ENCODE peak calls at places on chromosomes 4 and X, in five cellular contexts. One of them, this sample, is unnamed.
A peak's percentile ranks its signal among the peaks of the same experiment; 100 is the strongest.

GRCh38 chrX:13463608-13464007 is 105.8 kb upstream of the EGFL6 start:
- DNase-seq in GM12878: no peak
- DNase-seq in K562: no peak
- DNase-seq in HepG2: no peak
- DNase-seq in H1: no peak
- DNase-seq in this sample: no peak

GRCh38 chr4:138241281-138242075 is 671 bp downstream of the SLC7A11 start:
- DNase-seq in GM12878: no peak
- DNase-seq in K562: peak; percentile 35
- DNase-seq in HepG2: no peak
- DNase-seq in H1: no peak
- DNase-seq in this sample: no peak

GRCh38 chrX:39974228-39974627 is 123.5 kb downstream of the BCOR start:
- DNase-seq in GM12878: no peak
- DNase-seq in K562: no peak
- DNase-seq in HepG2: peak; percentile 24
- DNase-seq in H1: no peak
- DNase-seq in this sample: no peak

GRCh38 chr4:186765138-186765537 is 41.5 kb upstream of the FAT1 start:
- DNase-seq in GM12878: no peak
- DNase-seq in K562: peak; percentile 61
- DNase-seq in HepG2: peak; percentile 73
- DNase-seq in H1: no peak
- DNase-seq in this sample: peak; percentile 31

GRCh38 chrX:109889289-109890006 is 113.5 kb upstream of the TMEM164 start:
- DNase-seq in GM12878: peak; percentile 26
- DNase-seq in K562: no peak
- DNase-seq in HepG2: peak; percentile 21
- DNase-seq in H1: no peak
- DNase-seq in this sample: no peak

GRCh38 chr4:86940176-86940575 is 5.4 kb downstream of the AFF1 start:
- DNase-seq in GM12878: no peak
- DNase-seq in K562: no peak
- DNase-seq in HepG2: no peak
- DNase-seq in H1: no peak
- DNase-seq in this sample: no peak

GRCh38 chrX:155637714-155638113 is 25.0 kb upstream of the TMLHE start:
- DNase-seq in GM12878: no peak
- DNase-seq in K562: no peak
- DNase-seq in HepG2: no peak
- DNase-seq in H1: no peak
- DNase-seq in this sample: no peak

GRCh38 chrX:43655961-43656494 is at the start of gene MAOA:
- DNase-seq in GM12878: no peak
- DNase-seq in K562: no peak
- DNase-seq in HepG2: peak; percentile 18
- DNase-seq in H1: no peak
- DNase-seq in this sample: no peak

GRCh38 chrX:19760345-19760744 is 127.1 kb downstream of the SH3KBP1 start:
- DNase-seq in GM12878: no peak
- DNase-seq in K562: no peak
- DNase-seq in HepG2: no peak
- DNase-seq in H1: no peak
- DNase-seq in this sample: no peak

GRCh38 chr4:992297-993110 is 700 bp downstream of the SLC26A1 start:
- DNase-seq in GM12878: no peak
- DNase-seq in K562: peak; percentile 71
- DNase-seq in HepG2: peak; percentile 98
- DNase-seq in H1: no peak
- DNase-seq in this sample: peak; percentile 52

GRCh38 chrX:85309717-85310116 is 65.9 kb downstream of the ZNF711 start:
- DNase-seq in GM12878: no peak
- DNase-seq in K562: peak; percentile 4
- DNase-seq in HepG2: no peak
- DNase-seq in H1: no peak
- DNase-seq in this sample: peak; percentile 6

GRCh38 chr4:190014771-190015537 is 12.1 kb downstream of the FRG2 start:
- DNase-seq in GM12878: no peak
- DNase-seq in K562: peak; percentile 45
- DNase-seq in HepG2: no peak
- DNase-seq in H1: no peak
- DNase-seq in this sample: no peak

GRCh38 chrX:129577473-129577872 is 37.4 kb downstream of the OCRL start:
- DNase-seq in GM12878: no peak
- DNase-seq in K562: peak; percentile 32
- DNase-seq in HepG2: no peak
- DNase-seq in H1: no peak
- DNase-seq in this sample: no peak

GRCh38 chr4:126441173-126441810 is 1126.5 kb downstream of the FAT4 start:
- DNase-seq in GM12878: no peak
- DNase-seq in K562: no peak
- DNase-seq in HepG2: no peak
- DNase-seq in H1: no peak
- DNase-seq in this sample: no peak
- TF ChIP-seq POLR2A in GM12878: no peak
- TF ChIP-seq POLR2A in K562: no peak
- TF ChIP-seq POLR2A in HepG2: no peak
- TF ChIP-seq POLR2A in H1: no peak
- TF ChIP-seq POLR2A in this sample: no peak

GRCh38 chr4:110945600-110945999 is 322.7 kb upstream of the PITX2 start:
- DNase-seq in GM12878: no peak
- DNase-seq in K562: no peak
- DNase-seq in HepG2: no peak
- DNase-seq in H1: no peak
- DNase-seq in this sample: no peak

GRCh38 chr4:110949516-110949915 is 326.6 kb upstream of the PITX2 start:
- DNase-seq in GM12878: no peak
- DNase-seq in K562: no peak
- DNase-seq in HepG2: no peak
- DNase-seq in H1: no peak
- DNase-seq in this sample: no peak

GRCh38 chr4:110944501-110944900 is 321.6 kb upstream of the PITX2 start:
- DNase-seq in GM12878: no peak
- DNase-seq in K562: no peak
- DNase-seq in HepG2: no peak
- DNase-seq in H1: no peak
- DNase-seq in this sample: no peak
- TF ChIP-seq KDM1A in GM12878: no peak
- TF ChIP-seq KDM1A in K562: no peak
- TF ChIP-seq KDM1A in HepG2: no peak
- TF ChIP-seq KDM1A in H1: no peak
- TF ChIP-seq KDM1A in this sample: no peak

GRCh38 chr4:95547708-95548471 is 883 bp downstream of the UNC5C start:
- DNase-seq in GM12878: no peak
- DNase-seq in K562: no peak
- DNase-seq in HepG2: no peak
- DNase-seq in H1: no peak
- DNase-seq in this sample: no peak

GRCh38 chr4:95546866-95547707 is 1.7 kb downstream of the UNC5C start:
- DNase-seq in GM12878: no peak
- DNase-seq in K562: no peak
- DNase-seq in HepG2: no peak
- DNase-seq in H1: no peak
- DNase-seq in this sample: no peak

GRCh38 chr4:95550566-95550965 is 1.8 kb upstream of the UNC5C start:
- DNase-seq in GM12878: no peak
- DNase-seq in K562: no peak
- DNase-seq in HepG2: no peak
- DNase-seq in H1: no peak
- DNase-seq in this sample: no peak

GRCh38 chr4:95549246-95550138 is 719 bp upstream of the UNC5C start:
- DNase-seq in GM12878: peak; percentile 38
- DNase-seq in K562: no peak
- DNase-seq in HepG2: no peak
- DNase-seq in H1: no peak
- DNase-seq in this sample: peak; percentile 24

GRCh38 chr4:95548738-95549245 is at the start of gene UNC5C:
- DNase-seq in GM12878: no peak
- DNase-seq in K562: no peak
- DNase-seq in HepG2: no peak
- DNase-seq in H1: no peak
- DNase-seq in this sample: peak; percentile 37
- TF ChIP-seq POLR2A in GM12878: no peak
- TF ChIP-seq POLR2A in K562: no peak
- TF ChIP-seq POLR2A in HepG2: no peak
- TF ChIP-seq POLR2A in H1: no peak
- TF ChIP-seq POLR2A in this sample: no peak

DNA sequence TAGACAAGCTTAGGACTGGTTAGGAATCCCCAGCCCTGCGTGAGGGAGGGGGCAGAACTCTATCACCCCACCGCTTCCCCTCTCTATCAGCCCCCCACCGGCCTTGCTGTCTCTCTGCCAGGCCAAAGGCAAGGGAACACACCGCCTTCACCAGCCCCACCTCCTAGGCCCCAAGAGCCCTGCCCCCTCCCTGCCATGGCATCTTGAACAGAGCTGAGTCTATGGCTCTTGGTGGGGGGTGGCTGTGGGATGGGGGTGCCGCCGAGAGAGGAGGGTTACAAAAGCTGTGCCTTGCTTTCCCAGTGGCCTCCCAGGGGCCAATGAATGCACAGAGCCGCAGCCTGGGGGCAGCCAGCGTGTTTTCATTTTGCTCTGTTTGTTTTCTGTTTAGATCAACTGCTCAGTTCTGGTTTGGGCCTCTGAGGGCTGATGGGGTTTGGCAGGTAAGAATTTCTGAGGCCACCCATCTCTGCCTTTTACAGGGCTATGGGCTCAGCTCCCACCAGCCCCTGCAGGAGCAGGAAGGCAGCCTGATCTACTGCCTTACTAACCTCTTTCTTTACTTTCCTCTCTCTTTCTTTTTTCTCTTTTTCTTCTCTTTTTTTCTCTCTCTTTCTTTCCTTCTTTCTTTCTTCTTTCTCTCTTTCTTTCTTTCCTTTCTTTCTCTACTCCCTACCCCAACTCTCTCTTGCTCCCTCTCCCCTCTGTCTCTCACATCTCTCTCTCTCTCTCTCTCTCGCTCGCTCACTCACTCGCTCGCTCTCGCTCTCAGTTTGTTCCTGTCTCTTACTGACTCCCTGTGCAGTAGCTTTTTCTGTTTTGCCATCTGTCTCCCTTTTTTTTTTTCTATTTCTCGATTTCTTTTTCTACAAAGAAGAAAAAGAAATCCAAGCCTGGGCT is 128.3 kb downstream of the PJA1 start:
- DNase-seq in GM12878: no peak
- DNase-seq in K562: no peak
- DNase-seq in HepG2: no peak
- DNase-seq in H1: no peak
- DNase-seq in this sample: no peak
- TF ChIP-seq KDM1A in GM12878: no peak
- TF ChIP-seq KDM1A in K562: no peak
- TF ChIP-seq KDM1A in HepG2: no peak
- TF ChIP-seq KDM1A in H1: no peak
- TF ChIP-seq KDM1A in this sample: no peak

DNA sequence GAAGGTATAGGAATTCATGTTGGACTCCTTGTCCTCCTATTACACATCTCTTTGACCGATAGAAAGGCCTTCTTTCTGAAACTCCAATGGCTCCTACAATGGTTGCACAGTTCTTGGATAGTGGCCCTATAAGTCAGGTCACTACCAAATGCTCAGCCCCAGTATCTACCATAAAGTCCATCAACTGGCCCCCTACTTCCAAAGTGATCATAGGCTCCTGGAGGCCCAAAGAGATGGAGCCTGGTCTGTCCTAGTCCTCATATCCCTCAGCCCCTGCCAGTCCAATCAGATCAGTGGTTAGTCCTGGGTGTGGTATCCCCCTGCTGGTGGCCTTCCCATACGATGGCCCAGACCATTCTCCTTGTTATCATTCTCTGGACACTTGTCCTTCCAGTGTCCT is 30.3 kb downstream of the SULT1E1 start:
- DNase-seq in GM12878: no peak
- DNase-seq in K562: no peak
- DNase-seq in HepG2: no peak
- DNase-seq in H1: no peak
- DNase-seq in this sample: no peak
- TF ChIP-seq POLR2A in GM12878: no peak
- TF ChIP-seq POLR2A in K562: no peak
- TF ChIP-seq POLR2A in HepG2: no peak
- TF ChIP-seq POLR2A in H1: no peak
- TF ChIP-seq POLR2A in this sample: no peak

This sample was measured in A549.